ENCODE peak calls at places on chromosomes 7 and 10, in six cellular contexts. One of them, this sample, is unnamed.
A peak's percentile ranks its signal among the peaks of the same experiment; 100 is the strongest.

GRCh38 chr7:100827330-100828226 is at the start of gene EPHB4:
- DNase-seq in mammary epithelial cell: peak; percentile 79
- DNase-seq in A549: peak; percentile 73
- DNase-seq in transverse colon: peak; percentile 83
- DNase-seq in uterus: peak; percentile 95
- DNase-seq in tibial artery: no peak
- DNase-seq in this sample: no peak

GRCh38 chr7:71612892-71613291 is 480.9 kb downstream of the GALNT17 start:
- DNase-seq in mammary epithelial cell: no peak
- DNase-seq in A549: no peak
- DNase-seq in transverse colon: no peak
- DNase-seq in uterus: peak; percentile 33
- DNase-seq in tibial artery: no peak
- DNase-seq in this sample: no peak

GRCh38 chr10:71077143-71077581 is 135.2 kb upstream of the UNC5B start:
- DNase-seq in mammary epithelial cell: peak; percentile 62
- DNase-seq in A549: no peak
- DNase-seq in transverse colon: peak; percentile 5
- DNase-seq in uterus: no peak
- DNase-seq in tibial artery: peak; percentile 55
- DNase-seq in this sample: peak; percentile 26

GRCh38 chr7:43764807-43765491 is 6.5 kb downstream of the BLVRA start:
- DNase-seq in mammary epithelial cell: peak; percentile 75
- DNase-seq in A549: peak; percentile 53
- DNase-seq in transverse colon: no peak
- DNase-seq in uterus: no peak
- DNase-seq in tibial artery: no peak
- DNase-seq in this sample: peak; percentile 79

GRCh38 chr10:133162910-133163856 is 3.2 kb downstream of the KNDC1 start:
- DNase-seq in mammary epithelial cell: no peak
- DNase-seq in A549: no peak
- DNase-seq in transverse colon: no peak
- DNase-seq in uterus: no peak
- DNase-seq in tibial artery: peak; percentile 58
- DNase-seq in this sample: no peak

GRCh38 chr10:133230023-133230319 is at the start of gene UTF1:
- DNase-seq in mammary epithelial cell: no peak
- DNase-seq in A549: no peak
- DNase-seq in transverse colon: no peak
- DNase-seq in uterus: no peak
- DNase-seq in tibial artery: no peak
- DNase-seq in this sample: no peak

GRCh38 chr10:87626422-87626892 is 33.2 kb upstream of the PAPSS2 start:
- DNase-seq in mammary epithelial cell: no peak
- DNase-seq in A549: no peak
- DNase-seq in transverse colon: no peak
- DNase-seq in uterus: no peak
- DNase-seq in tibial artery: no peak
- DNase-seq in this sample: no peak

GRCh38 chr7:120988591-120989299 is at the start of gene CPED1:
- DNase-seq in mammary epithelial cell: peak; percentile 51
- DNase-seq in A549: peak; percentile 15
- DNase-seq in transverse colon: peak; percentile 73
- DNase-seq in uterus: peak; percentile 78
- DNase-seq in tibial artery: peak; percentile 92
- DNase-seq in this sample: no peak

GRCh38 chr7:99109108-99110051 is 34.5 kb downstream of the SMURF1 start:
- DNase-seq in mammary epithelial cell: no peak
- DNase-seq in A549: no peak
- DNase-seq in transverse colon: no peak
- DNase-seq in uterus: no peak
- DNase-seq in tibial artery: peak; percentile 71
- DNase-seq in this sample: no peak

GRCh38 chr10:77188000-77188395 is 449.6 kb downstream of the KCNMA1 start:
- DNase-seq in mammary epithelial cell: no peak
- DNase-seq in A549: no peak
- DNase-seq in transverse colon: no peak
- DNase-seq in uterus: no peak
- DNase-seq in tibial artery: no peak
- DNase-seq in this sample: no peak

GRCh38 chr10:96470108-96470743 is 43.5 kb downstream of the TLL2 start:
- DNase-seq in mammary epithelial cell: peak; percentile 19
- DNase-seq in A549: peak; percentile 51
- DNase-seq in transverse colon: no peak
- DNase-seq in uterus: no peak
- DNase-seq in tibial artery: no peak
- DNase-seq in this sample: no peak

GRCh38 chr7:46949270-46949931 is 632.5 kb downstream of the TNS3 start:
- DNase-seq in mammary epithelial cell: no peak
- DNase-seq in A549: no peak
- DNase-seq in transverse colon: no peak
- DNase-seq in uterus: no peak
- DNase-seq in tibial artery: no peak
- DNase-seq in this sample: no peak

GRCh38 chr7:57403601-57404342 is 46.2 kb upstream of the ZNF716 start:
- DNase-seq in mammary epithelial cell: no peak
- DNase-seq in A549: no peak
- DNase-seq in transverse colon: no peak
- DNase-seq in uterus: no peak
- DNase-seq in tibial artery: peak; percentile 62
- DNase-seq in this sample: no peak

GRCh38 chr7:117493460-117493859 is 13.6 kb downstream of the CFTR start:
- DNase-seq in mammary epithelial cell: no peak
- DNase-seq in A549: no peak
- DNase-seq in transverse colon: no peak
- DNase-seq in uterus: no peak
- DNase-seq in tibial artery: no peak
- DNase-seq in this sample: no peak

GRCh38 chr7:127809285-127809702 is 157.3 kb downstream of the SND1 start:
- DNase-seq in mammary epithelial cell: peak; percentile 96
- DNase-seq in A549: no peak
- DNase-seq in transverse colon: no peak
- DNase-seq in uterus: no peak
- DNase-seq in tibial artery: no peak
- DNase-seq in this sample: peak; percentile 69

GRCh38 chr10:12631787-12632562 is 282.6 kb downstream of the CAMK1D start:
- DNase-seq in mammary epithelial cell: no peak
- DNase-seq in A549: peak; percentile 46
- DNase-seq in transverse colon: peak; percentile 42
- DNase-seq in uterus: no peak
- DNase-seq in tibial artery: no peak
- DNase-seq in this sample: no peak

GRCh38 chr10:42973411-42973810 is 103.5 kb upstream of the RET start:
- DNase-seq in mammary epithelial cell: no peak
- DNase-seq in A549: no peak
- DNase-seq in transverse colon: no peak
- DNase-seq in uterus: no peak
- DNase-seq in tibial artery: no peak
- DNase-seq in this sample: no peak

GRCh38 chr10:124675824-124676223 is 68.4 kb downstream of the FAM53B start:
- DNase-seq in mammary epithelial cell: no peak
- DNase-seq in A549: no peak
- DNase-seq in transverse colon: no peak
- DNase-seq in uterus: no peak
- DNase-seq in tibial artery: no peak
- DNase-seq in this sample: no peak

GRCh38 chr7:885261-885892 is 9.0 kb downstream of the GET4 start:
- DNase-seq in mammary epithelial cell: no peak
- DNase-seq in A549: no peak
- DNase-seq in transverse colon: no peak
- DNase-seq in uterus: no peak
- DNase-seq in tibial artery: no peak
- DNase-seq in this sample: no peak

GRCh38 chr7:131505636-131506557 is 50.5 kb downstream of the PODXL start:
- DNase-seq in mammary epithelial cell: no peak
- DNase-seq in A549: no peak
- DNase-seq in transverse colon: no peak
- DNase-seq in uterus: no peak
- DNase-seq in tibial artery: no peak
- DNase-seq in this sample: no peak

GRCh38 chr10:16828114-16828568 is 10.9 kb upstream of the RSU1 start:
- DNase-seq in mammary epithelial cell: peak; percentile 69
- DNase-seq in A549: peak; percentile 22
- DNase-seq in transverse colon: peak; percentile 59
- DNase-seq in uterus: peak; percentile 66
- DNase-seq in tibial artery: peak; percentile 77
- DNase-seq in this sample: no peak

GRCh38 chr10:98195132-98195531 is 60.7 kb downstream of the R3HCC1L start:
- DNase-seq in mammary epithelial cell: peak; percentile 10
- DNase-seq in A549: no peak
- DNase-seq in transverse colon: no peak
- DNase-seq in uterus: no peak
- DNase-seq in tibial artery: no peak
- DNase-seq in this sample: no peak

GRCh38 chr10:121595321-121595805 is 2.9 kb downstream of the FGFR2 start:
- DNase-seq in mammary epithelial cell: peak; percentile 48
- DNase-seq in A549: no peak
- DNase-seq in transverse colon: no peak
- DNase-seq in uterus: no peak
- DNase-seq in tibial artery: peak; percentile 40
- DNase-seq in this sample: no peak

GRCh38 chr10:121598261-121599249 is at the start of gene FGFR2:
- DNase-seq in mammary epithelial cell: peak; percentile 85
- DNase-seq in A549: peak; percentile 82
- DNase-seq in transverse colon: peak; percentile 88
- DNase-seq in uterus: peak; percentile 81
- DNase-seq in tibial artery: peak; percentile 92
- DNase-seq in this sample: no peak

GRCh38 chr10:121596668-121597503 is 1.4 kb downstream of the FGFR2 start:
- DNase-seq in mammary epithelial cell: peak; percentile 77
- DNase-seq in A549: no peak
- DNase-seq in transverse colon: peak; percentile 55
- DNase-seq in uterus: peak; percentile 74
- DNase-seq in tibial artery: peak; percentile 83
- DNase-seq in this sample: no peak

GRCh38 chr10:121595806-121596667 is 2.2 kb downstream of the FGFR2 start:
- DNase-seq in mammary epithelial cell: peak; percentile 26
- DNase-seq in A549: no peak
- DNase-seq in transverse colon: no peak
- DNase-seq in uterus: peak; percentile 37
- DNase-seq in tibial artery: peak; percentile 47
- DNase-seq in this sample: no peak

GRCh38 chr10:121597504-121598241 is 571 bp downstream of the FGFR2 start:
- DNase-seq in mammary epithelial cell: peak; percentile 53
- DNase-seq in A549: no peak
- DNase-seq in transverse colon: peak; percentile 20
- DNase-seq in uterus: peak; percentile 42
- DNase-seq in tibial artery: peak; percentile 72
- DNase-seq in this sample: no peak
- H3K27ac ChIP-seq in mammary epithelial cell: peak overlapping the region; percentile 87
- H3K27ac ChIP-seq in A549: no peak overlapping the region
- H3K27ac ChIP-seq in transverse colon: peak overlapping the region; percentile 90
- H3K27ac ChIP-seq in uterus: peak overlapping the region; percentile 91
- H3K27ac ChIP-seq in tibial artery: peak overlapping the region; percentile 82
- H3K27ac ChIP-seq in this sample: peak overlapping the region; percentile 58

DNA sequence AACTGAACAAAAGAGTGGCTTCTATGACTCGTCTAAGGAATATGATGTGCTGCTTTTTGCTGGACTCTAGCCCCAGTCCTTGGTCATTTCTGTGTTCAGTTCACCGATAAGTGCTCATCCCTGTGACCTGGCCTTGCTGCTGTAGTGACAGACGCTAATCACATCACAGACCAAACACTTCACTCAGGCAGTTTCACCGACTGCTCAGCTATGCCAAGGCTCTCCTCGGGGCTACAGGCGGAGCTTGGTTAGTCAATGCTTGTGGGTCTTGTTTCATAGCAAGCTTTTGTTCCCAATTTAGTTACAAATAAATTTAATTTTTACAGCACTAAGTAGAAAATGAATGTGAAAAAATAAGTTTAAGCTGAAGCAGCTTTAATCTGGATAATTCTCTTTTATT is 190.8 kb upstream of the PRKCQ start:
- DNase-seq in mammary epithelial cell: no peak
- DNase-seq in A549: no peak
- DNase-seq in transverse colon: no peak
- DNase-seq in uterus: no peak
- DNase-seq in tibial artery: no peak
- DNase-seq in this sample: no peak
- H3K27ac ChIP-seq in mammary epithelial cell: no peak overlapping the region
- H3K27ac ChIP-seq in A549: no peak overlapping the region
- H3K27ac ChIP-seq in transverse colon: no peak overlapping the region
- H3K27ac ChIP-seq in uterus: no peak overlapping the region
- H3K27ac ChIP-seq in tibial artery: no peak overlapping the region
- H3K27ac ChIP-seq in this sample: no peak overlapping the region

DNA sequence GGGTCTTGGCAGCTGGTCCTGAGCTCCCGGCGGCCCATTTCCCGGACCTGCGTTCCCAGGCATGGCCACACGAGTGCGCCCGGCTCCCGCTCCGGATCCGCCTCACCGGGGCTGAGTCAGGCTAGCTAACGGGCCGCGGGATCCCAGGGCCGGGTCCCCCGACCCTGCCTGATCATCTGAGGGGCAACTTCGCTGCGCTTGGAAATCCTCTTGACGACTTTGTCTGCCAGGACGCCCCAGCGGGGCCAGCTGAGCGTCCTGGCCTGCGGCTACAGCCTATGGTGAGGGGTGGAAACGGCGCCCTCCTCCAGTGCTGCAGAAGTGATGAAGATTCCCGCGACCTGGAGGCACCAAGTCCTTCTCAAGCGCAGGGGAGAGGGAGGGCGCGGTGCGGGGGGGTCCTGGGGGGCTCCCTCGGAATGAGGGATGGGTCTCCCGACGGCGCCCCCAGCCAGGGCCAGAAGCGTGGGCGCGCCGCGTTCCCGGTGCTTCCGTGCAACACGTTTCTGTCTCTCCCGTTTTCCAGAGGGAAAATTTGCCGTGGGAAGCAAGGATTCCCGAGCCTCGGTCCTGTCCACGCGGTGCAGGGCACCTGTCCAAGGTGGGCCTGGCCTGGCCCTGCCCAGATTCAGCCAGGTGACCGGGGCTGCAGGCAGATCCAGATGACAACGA is 212.4 kb downstream of the CCSER2 start:
- DNase-seq in mammary epithelial cell: peak; percentile 45
- DNase-seq in A549: peak; percentile 62
- DNase-seq in transverse colon: peak; percentile 44
- DNase-seq in uterus: peak; percentile 24
- DNase-seq in tibial artery: no peak
- DNase-seq in this sample: no peak
- H3K27ac ChIP-seq in mammary epithelial cell: peak overlapping the region; percentile 75
- H3K27ac ChIP-seq in A549: peak overlapping the region; percentile 64
- H3K27ac ChIP-seq in transverse colon: no peak overlapping the region
- H3K27ac ChIP-seq in uterus: no peak overlapping the region
- H3K27ac ChIP-seq in tibial artery: no peak overlapping the region
- H3K27ac ChIP-seq in this sample: peak overlapping the region; percentile 53

DNA sequence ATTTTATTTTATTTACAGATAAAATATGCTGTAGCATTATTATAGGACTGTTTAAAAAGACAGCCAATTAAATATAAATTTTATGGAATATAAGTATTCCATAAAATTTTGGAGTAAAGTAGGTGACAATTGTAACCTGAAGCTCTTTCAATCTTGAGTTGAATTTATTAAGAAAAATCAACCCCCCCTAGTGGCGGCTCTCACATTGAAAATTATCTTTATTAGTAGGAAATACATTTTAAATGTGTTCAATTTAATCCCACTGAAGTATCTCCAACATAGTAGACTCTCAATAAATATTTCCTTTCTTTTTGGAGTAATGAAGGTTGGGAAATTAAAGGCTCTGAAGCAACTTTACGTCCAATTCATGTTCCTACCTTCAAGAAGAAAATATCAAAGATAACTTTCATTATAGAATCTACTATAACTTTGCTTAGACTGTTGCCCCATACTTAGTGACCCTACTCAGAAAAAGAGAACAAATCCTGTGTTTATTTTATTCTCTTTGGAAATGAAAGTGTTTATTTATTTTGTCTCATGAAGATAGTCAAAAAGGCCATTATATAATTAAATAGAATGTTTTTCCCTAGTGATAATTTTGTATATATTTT is 3.1 kb downstream of the AHR start:
- DNase-seq in mammary epithelial cell: peak; percentile 22
- DNase-seq in A549: no peak
- DNase-seq in transverse colon: peak; percentile 32
- DNase-seq in uterus: peak; percentile 42
- DNase-seq in tibial artery: no peak
- DNase-seq in this sample: no peak
- H3K27ac ChIP-seq in mammary epithelial cell: peak overlapping the region; percentile 77
- H3K27ac ChIP-seq in A549: peak overlapping the region; percentile 4
- H3K27ac ChIP-seq in transverse colon: peak overlapping the region; percentile 98
- H3K27ac ChIP-seq in uterus: no peak overlapping the region
- H3K27ac ChIP-seq in tibial artery: peak overlapping the region; percentile 99
- H3K27ac ChIP-seq in this sample: peak overlapping the region; percentile 88

This sample was measured in epithelial cell of prostate.